ENCODE peak calls at places on chromosomes 12 and 14, in four cellular contexts. S is progenitor cell of endocrine pancreas, Z is foreskin fibroblast, E is pancreas. Y is an unnamed sample.

GRCh38 chr14:42293180-42293579 is 686.5 kb downstream of the LRFN5 start:
- DNase-seq in S (no peak), Z (no peak), E (no peak), Y (no peak)

GRCh38 chr12:22038734-22039133 is 7.3 kb upstream of the CMAS start:
- DNase-seq in S (no peak), Z (no peak), E (no peak), Y (no peak)

GRCh38 chr14:52013984-52014600 is 24.7 kb downstream of the RTRAF start:
- DNase-seq in S (peak), Z (peak), E (no peak), Y (no peak)

GRCh38 chr12:105036937-105037649 is 47.2 kb downstream of the ALDH1L2 start:
- DNase-seq in S (no peak), Z (peak), E (no peak), Y (no peak)

GRCh38 chr12:58395470-58395869 is 454.1 kb downstream of the ATP23 start:
- DNase-seq in S (no peak), Z (peak), E (no peak), Y (no peak)

GRCh38 chr12:91877461-91878230 is 268.0 kb downstream of the BTG1 start:
- DNase-seq in S (no peak), Z (no peak), E (no peak), Y (no peak)

GRCh38 chr14:91983571-91983970 is 36.1 kb upstream of the FBLN5 start:
- DNase-seq in S (no peak), Z (no peak), E (no peak), Y (no peak)

GRCh38 chr12:34396006-34396860 is 373.9 kb downstream of the ALG10 start:
- DNase-seq in S (peak), Z (no peak), E (peak), Y (no peak)

GRCh38 chr14:80543211-80543610 is 331.9 kb upstream of the DIO2 start:
- DNase-seq in S (no peak), Z (no peak), E (no peak), Y (no peak)

GRCh38 chr12:45773734-45774133 is 44.2 kb downstream of the ARID2 start:
- DNase-seq in S (no peak), Z (no peak), E (no peak), Y (no peak)

GRCh38 chr12:67042697-67043131 is 226.4 kb upstream of the CAND1 start:
- DNase-seq in S (no peak), Z (no peak), E (no peak), Y (no peak)

GRCh38 chr12:81212996-81213696 is 135.3 kb downstream of the ACSS3 start:
- DNase-seq in S (no peak), Z (peak), E (no peak), Y (no peak)

GRCh38 chr14:33790996-33791395 is 159.9 kb downstream of the EGLN3 start:
- DNase-seq in S (no peak), Z (no peak), E (no peak), Y (no peak)